ENCODE peak calls at places on chromosomes 7 and 10, in eight cellular contexts. V is PC-9; M is AG09309; F is CD8-positive, alpha-beta T cell; Q is gastrocnemius medialis; E is natural killer cell; B is brain microvascular endothelial cell; L is tibial artery. N is an unnamed sample.

GRCh38 chr7:2633538-2634264 is 1.9 kb downstream of the TTYH3 start:
- DNase-seq in V (peak), M (peak), F (no peak), Q (no peak), E (no peak), B (peak), L (peak), N (peak)

GRCh38 chr7:17057143-17057509 is 175.3 kb upstream of the AGR3 start:
- DNase-seq in V (no peak), M (no peak), F (no peak), Q (no peak), E (no peak), B (no peak), L (no peak), N (no peak)

GRCh38 chr10:77896058-77896457 is 30.5 kb downstream of the DLG5 start:
- DNase-seq in V (no peak), M (no peak), F (no peak), Q (no peak), E (no peak), B (no peak), L (no peak), N (no peak)

GRCh38 chr10:102268333-102268999 is 23.1 kb downstream of the GBF1 start:
- DNase-seq in V (no peak), M (no peak), F (no peak), Q (no peak), E (no peak), B (no peak), L (no peak), N (no peak)

GRCh38 chr10:58513189-58514101 is 773 bp downstream of the BICC1 start:
- DNase-seq in V (no peak), M (peak), F (no peak), Q (peak), E (no peak), B (peak), L (peak), N (peak)

GRCh38 chr10:98295401-98295811 is 27.4 kb upstream of the LOXL4 start:
- DNase-seq in V (no peak), M (no peak), F (no peak), Q (no peak), E (no peak), B (no peak), L (no peak), N (no peak)

GRCh38 chr7:48259463-48260280 is 88.4 kb downstream of the ABCA13 start:
- DNase-seq in V (no peak), M (no peak), F (no peak), Q (no peak), E (no peak), B (no peak), L (no peak), N (no peak)

GRCh38 chr7:158824028-158824427 is 5.3 kb downstream of the ESYT2 start:
- DNase-seq in V (no peak), M (no peak), F (peak), Q (no peak), E (peak), B (peak), L (no peak), N (no peak)

GRCh38 chr7:106916689-106917088 is 51.6 kb downstream of the PIK3CG start:
- DNase-seq in V (no peak), M (no peak), F (no peak), Q (no peak), E (no peak), B (no peak), L (no peak), N (no peak)

DNA sequence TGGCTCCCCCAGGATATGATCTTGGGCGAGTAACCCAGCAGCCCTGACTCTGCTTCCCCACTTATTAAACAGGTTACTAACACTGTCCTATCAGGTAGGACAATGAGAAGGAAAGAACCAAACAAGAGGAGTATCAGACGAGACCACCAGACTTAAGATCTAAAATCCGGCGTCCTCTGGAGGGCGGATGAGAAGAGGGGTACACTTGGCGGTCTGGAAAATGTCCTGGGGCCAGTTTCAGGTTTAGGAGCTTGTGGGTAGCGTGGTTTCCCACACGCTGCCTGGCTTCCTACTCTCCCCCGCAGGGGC is 644 bp downstream of the ZNF32 start:
- DNase-seq in V (no peak), M (no peak), F (no peak), Q (no peak), E (no peak), B (no peak), L (no peak), N (no peak)
- TF ChIP-seq CTCF in V (no peak), M (no peak), F (no peak), Q (no peak), E (no peak), B (no peak), L (no peak), N (no peak)

GRCh38 chr7:105643384-105643783 is 62.1 kb upstream of the EFCAB10 start:
- DNase-seq in V (no peak), M (no peak), F (no peak), Q (no peak), E (no peak), B (peak), L (no peak), N (no peak)
- TF ChIP-seq CTCF in V (no peak), M (no peak), F (no peak), Q (no peak), E (no peak), B (peak), L (no peak), N (no peak)

GRCh38 chr10:30324448-30325110 is 24.5 kb downstream of the MTPAP start:
- DNase-seq in V (no peak), M (no peak), F (no peak), Q (no peak), E (no peak), B (no peak), L (no peak), N (no peak)

DNA sequence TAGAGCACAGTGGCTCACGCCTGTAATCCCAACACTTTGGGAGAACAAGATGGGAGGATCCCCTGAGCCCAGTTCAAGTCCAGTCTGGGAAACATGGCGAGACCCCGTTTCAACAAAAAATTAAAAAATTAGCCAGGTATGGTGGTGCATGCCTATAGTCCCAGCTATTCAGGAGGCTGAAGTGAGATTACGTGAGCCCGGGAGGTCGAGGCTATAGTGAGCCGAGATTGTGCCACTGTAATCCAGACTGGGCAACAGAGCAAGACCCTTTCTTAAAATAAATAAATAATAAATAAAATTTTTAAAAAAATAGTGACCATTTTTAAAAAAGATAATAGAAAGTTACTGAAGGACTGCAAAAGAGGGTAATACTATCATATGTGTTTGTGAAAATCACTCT is 28.8 kb downstream of the MTPAP start:
- DNase-seq in V (no peak), M (no peak), F (no peak), Q (no peak), E (no peak), B (no peak), L (no peak), N (no peak)
- TF ChIP-seq CTCF in V (no peak), M (no peak), F (no peak), Q (no peak), E (no peak), B (no peak), L (no peak), N (no peak)

GRCh38 chr10:119667562-119668328 is 16.6 kb downstream of the BAG3 start:
- DNase-seq in V (peak), M (peak), F (no peak), Q (peak), E (no peak), B (peak), L (peak), N (peak)
- TF ChIP-seq CTCF in V (no peak), M (peak), F (no peak), Q (no peak), E (no peak), B (peak), L (no peak), N (no peak)

DNA sequence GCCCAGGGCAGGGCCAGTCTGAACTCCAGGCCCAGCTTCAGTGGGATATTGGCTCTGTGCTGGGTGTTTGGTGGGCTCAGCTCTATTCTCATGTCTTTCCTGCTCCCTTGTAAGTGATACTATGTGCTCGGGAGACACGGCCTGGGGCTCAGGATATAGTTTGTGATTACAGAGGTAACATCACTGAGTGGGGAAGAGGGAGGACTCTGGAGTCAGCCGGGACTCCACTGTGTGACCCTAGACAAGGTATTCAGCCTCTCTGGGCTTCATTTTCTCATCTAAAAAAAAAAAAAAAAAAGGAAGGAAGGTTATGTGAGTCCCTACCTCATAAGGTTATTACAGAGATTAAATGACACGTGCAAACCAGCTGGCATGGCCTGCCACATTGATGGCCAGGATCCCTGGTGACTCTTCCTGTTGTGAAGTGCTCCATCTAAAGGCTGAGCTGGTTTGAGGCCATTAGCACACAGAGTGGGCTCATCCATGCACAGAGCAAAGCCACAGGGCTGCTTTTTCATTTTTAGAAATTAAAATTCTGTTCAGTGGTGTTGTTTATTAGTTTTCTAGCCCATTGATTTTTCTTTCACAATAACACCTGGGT is 15.7 kb downstream of the SLC13A4 start:
- DNase-seq in V (no peak), M (no peak), F (no peak), Q (no peak), E (no peak), B (no peak), L (no peak), N (no peak)
- TF ChIP-seq CTCF in V (no peak), M (no peak), F (no peak), Q (no peak), E (no peak), B (no peak), L (no peak), N (no peak)

GRCh38 chr10:69634759-69635425 is 4.8 kb downstream of the FAM241B start:
- DNase-seq in V (no peak), M (no peak), F (no peak), Q (no peak), E (no peak), B (no peak), L (peak), N (no peak)

GRCh38 chr10:69638642-69639041 is 8.6 kb downstream of the FAM241B start:
- DNase-seq in V (no peak), M (no peak), F (no peak), Q (no peak), E (no peak), B (no peak), L (peak), N (no peak)

GRCh38 chr10:69635428-69636272 is 5.6 kb downstream of the FAM241B start:
- DNase-seq in V (no peak), M (no peak), F (no peak), Q (no peak), E (no peak), B (no peak), L (peak), N (no peak)

GRCh38 chr10:69636273-69636575 is 6.2 kb downstream of the FAM241B start:
- DNase-seq in V (no peak), M (no peak), F (no peak), Q (no peak), E (no peak), B (no peak), L (peak), N (no peak)

GRCh38 chr10:69636626-69637550 is 6.8 kb downstream of the FAM241B start:
- DNase-seq in V (peak), M (no peak), F (peak), Q (no peak), E (no peak), B (no peak), L (peak), N (peak)
- TF ChIP-seq CTCF in V (peak), M (peak), F (no peak), Q (no peak), E (no peak), B (peak), L (no peak), N (peak)

GRCh38 chr10:20888620-20889337 is 8.3 kb downstream of the NEBL start:
- DNase-seq in V (no peak), M (no peak), F (no peak), Q (no peak), E (no peak), B (no peak), L (no peak), N (no peak)
- TF ChIP-seq CTCF in V (no peak), M (no peak), F (no peak), Q (no peak), E (no peak), B (no peak), L (no peak), N (no peak)

DNA sequence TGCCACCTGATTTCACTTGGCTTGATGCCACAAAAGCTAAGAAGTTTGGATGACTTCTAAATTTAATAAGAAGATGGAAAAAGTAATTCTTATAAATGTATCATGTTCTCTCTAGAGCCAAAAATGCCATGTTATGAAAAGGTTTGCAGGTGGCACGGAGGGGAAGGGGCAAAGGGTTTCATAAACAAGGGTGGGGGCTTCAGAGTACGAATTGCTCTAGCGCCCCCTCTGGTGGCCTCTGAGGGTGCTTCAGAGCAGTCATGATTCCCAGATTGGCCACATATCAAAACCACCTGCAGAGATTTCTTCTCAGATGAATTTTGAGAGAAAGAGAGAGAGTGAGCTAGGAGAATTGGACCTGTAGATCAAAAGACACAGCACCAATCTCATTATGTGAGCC is 208.6 kb upstream of the YAE1 start:
- DNase-seq in V (no peak), M (no peak), F (no peak), Q (no peak), E (no peak), B (no peak), L (no peak), N (no peak)
- TF ChIP-seq CTCF in V (peak), M (peak), F (no peak), Q (no peak), E (no peak), B (peak), L (no peak), N (peak)

N was measured in Calu3.